ENCODE peak calls at places on chromosomes 3 and 15, in five cellular contexts. B, F, X, S and W are unnamed samples.

GRCh38 chr15:85702321-85703230 is 92.1 kb downstream of the KLHL25 start:
- DNase-seq in B (no peak), F (no peak), X (no peak), S (peak), W (peak)

GRCh38 chr15:64804619-64805018 is 20.8 kb downstream of the PIF1 start:
- DNase-seq in B (no peak), F (no peak), X (no peak), S (no peak), W (no peak)

GRCh38 chr3:13159890-13160289 is 86.7 kb upstream of the IQSEC1 start:
- DNase-seq in B (no peak), F (no peak), X (no peak), S (no peak), W (no peak)

GRCh38 chr15:39327005-39327725 is 253.7 kb upstream of the THBS1 start:
- DNase-seq in B (no peak), F (no peak), X (no peak), S (no peak), W (no peak)

GRCh38 chr15:71379893-71380292 is 264.6 kb downstream of the THSD4 start:
- DNase-seq in B (no peak), F (no peak), X (no peak), S (no peak), W (peak)

GRCh38 chr3:183548262-183548769 is 7.2 kb downstream of the KLHL6 start:
- DNase-seq in B (no peak), F (peak), X (no peak), S (peak), W (peak)

GRCh38 chr15:38169982-38170381 is 82.7 kb upstream of the SPRED1 start:
- DNase-seq in B (no peak), F (no peak), X (no peak), S (no peak), W (peak)

GRCh38 chr3:41630708-41631107 is 331.2 kb downstream of the ULK4 start:
- DNase-seq in B (no peak), F (no peak), X (no peak), S (no peak), W (no peak)

GRCh38 chr3:121975702-121976302 is 46.2 kb downstream of the ILDR1 start:
- DNase-seq in B (no peak), F (no peak), X (no peak), S (no peak), W (no peak)

GRCh38 chr15:78415284-78415683 is 22.7 kb upstream of the IREB2 start:
- DNase-seq in B (no peak), F (no peak), X (peak), S (peak), W (peak)

GRCh38 chr15:74954515-74954914 is 2.1 kb downstream of the RPP25 start:
- DNase-seq in B (no peak), F (no peak), X (peak), S (no peak), W (peak)

GRCh38 chr3:187750513-187751123 is 5.3 kb upstream of the BCL6 start:
- DNase-seq in B (no peak), F (no peak), X (no peak), S (no peak), W (peak)

GRCh38 chr3:131922356-131922755 is 112.5 kb downstream of the CPNE4 start:
- DNase-seq in B (no peak), F (no peak), X (no peak), S (no peak), W (no peak)

GRCh38 chr3:127456471-127457093 is 134.0 kb downstream of the TPRA1 start:
- DNase-seq in B (no peak), F (no peak), X (no peak), S (peak), W (peak)

GRCh38 chr3:159761377-159761776 is 227.3 kb upstream of the IL12A start:
- DNase-seq in B (no peak), F (no peak), X (no peak), S (peak), W (peak)

GRCh38 chr3:157566596-157566995 is 63.4 kb upstream of the VEPH1 start:
- DNase-seq in B (no peak), F (no peak), X (no peak), S (no peak), W (no peak)

GRCh38 chr3:70943886-70944285 is 631.4 kb upstream of the MDFIC2 start:
- DNase-seq in B (no peak), F (no peak), X (no peak), S (no peak), W (no peak)

GRCh38 chr3:37287776-37288175 is 113.4 kb upstream of the LRRFIP2 start:
- DNase-seq in B (no peak), F (no peak), X (no peak), S (peak), W (peak)

GRCh38 chr3:126934149-126934548 is 48.8 kb upstream of the PLXNA1 start:
- DNase-seq in B (no peak), F (no peak), X (no peak), S (no peak), W (peak)

GRCh38 chr15:41969851-41970431 is 2.4 kb downstream of the EHD4 start:
- DNase-seq in B (no peak), F (no peak), X (no peak), S (peak), W (no peak)

GRCh38 chr3:194342861-194343560 is 8.1 kb downstream of the CPN2 start:
- DNase-seq in B (no peak), F (no peak), X (no peak), S (no peak), W (no peak)

GRCh38 chr3:140771030-140771677 is 93.3 kb downstream of the TRIM42 start:
- DNase-seq in B (no peak), F (no peak), X (no peak), S (peak), W (no peak)